ENCODE peak calls at places on chromosome 1, in seven cellular contexts. J, S, W, D, Q, A and N are unnamed samples.
A peak's percentile ranks its signal among the peaks of the same experiment; 100 is the strongest.

GRCh38 chr1:167713330-167714081 is 8.3 kb upstream of the MPZL1 start:
- DNase-seq in A (no peak), D (peak; percentile 77), W (peak; percentile 26), J (peak; percentile 21), Q (no peak), S (no peak), N (peak; percentile 83)

GRCh38 chr1:116987256-116987555 is 14.4 kb upstream of the CD101 start:
- DNase-seq in A (no peak), S (no peak), Q (no peak), J (no peak), W (peak; percentile 66), D (no peak), N (peak; percentile 36)

GRCh38 chr1:52368383-52369172 is 2.6 kb upstream of the CC2D1B start:
- DNase-seq in S (no peak), J (no peak), W (peak; percentile 71), Q (no peak), D (no peak), A (no peak), N (peak; percentile 81)

GRCh38 chr1:10784998-10785854 is 11.2 kb downstream of the CASZ1 start:
- DNase-seq in Q (no peak), A (no peak), J (no peak), S (no peak), W (no peak), D (no peak), N (no peak)

GRCh38 chr1:229410692-229411433 is 23.0 kb downstream of the ACTA1 start:
- DNase-seq in J (no peak), W (peak; percentile 46), A (no peak), S (peak; percentile 43), Q (no peak), D (peak; percentile 75), N (peak; percentile 78)

GRCh38 chr1:9910425-9911178 is 533 bp upstream of the CTNNBIP1 start:
- DNase-seq in J (peak; percentile 100), S (peak; percentile 99), D (peak; percentile 100), W (peak; percentile 100), A (peak; percentile 93), Q (peak; percentile 100), N (peak; percentile 100)

GRCh38 chr1:18130356-18130755 is 22.8 kb downstream of the IGSF21 start:
- DNase-seq in Q (no peak), W (no peak), A (no peak), D (no peak), S (no peak), J (no peak), N (no peak)

GRCh38 chr1:229624906-229625871 is 733 bp downstream of the TAF5L start:
- DNase-seq in D (peak; percentile 77), W (peak; percentile 71), S (peak; percentile 95), Q (peak; percentile 74), A (no peak), J (peak; percentile 6), N (peak; percentile 55)

DNA sequence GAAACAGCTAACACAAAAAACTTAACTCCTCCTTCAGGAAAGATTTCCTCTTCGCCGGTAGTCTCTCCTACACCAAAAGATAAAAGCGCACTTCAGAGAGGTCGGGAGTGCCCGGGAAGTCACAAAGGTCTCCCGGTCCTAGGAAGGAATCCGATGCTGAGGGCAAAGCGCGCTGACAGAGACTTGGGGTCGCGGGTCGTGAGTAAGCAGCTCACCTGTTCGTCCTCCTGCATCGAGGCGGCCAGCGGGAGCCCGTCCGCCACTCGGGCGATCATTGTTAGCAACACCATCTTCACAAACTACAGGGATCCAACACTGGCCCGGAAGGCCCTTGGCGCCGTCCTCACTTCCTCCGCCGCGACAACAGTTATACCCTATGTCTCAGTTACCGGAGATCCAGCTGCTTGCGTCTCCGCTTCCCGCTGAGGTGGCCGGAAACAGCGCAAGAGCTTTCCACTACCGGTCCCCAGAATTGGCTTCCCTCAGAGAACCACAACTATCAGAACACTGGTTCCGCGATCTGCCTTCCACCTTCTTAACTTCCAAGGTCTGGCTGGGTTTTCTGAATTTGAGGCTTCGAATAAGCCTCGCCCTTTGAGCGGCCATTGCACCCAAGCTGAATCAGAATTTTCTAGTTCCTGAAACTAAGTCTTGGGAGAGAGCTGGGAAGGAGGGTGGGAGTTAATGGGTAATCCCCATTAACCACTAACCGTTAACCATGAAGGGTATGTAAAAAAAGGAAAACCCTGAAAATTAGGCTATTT is at the start of gene SEC22B:
- DNase-seq in W (peak; percentile 92), Q (peak; percentile 93), A (peak; percentile 83), J (peak; percentile 87), S (peak; percentile 76), D (peak; percentile 94), N (peak; percentile 93)
- TF ChIP-seq EP300 in W (no peak), Q (no peak), A (no peak), J (peak; percentile 99), S (peak; percentile 74), D (no peak), N (no peak)

GRCh38 chr1:93614550-93615200 is 67.0 kb downstream of the BCAR3 start:
- DNase-seq in D (no peak), J (no peak), A (no peak), W (peak; percentile 70), S (no peak), Q (no peak), N (no peak)
- TF ChIP-seq EP300 in D (no peak), J (no peak), A (no peak), W (no peak), S (no peak), Q (no peak), N (no peak)

DNA sequence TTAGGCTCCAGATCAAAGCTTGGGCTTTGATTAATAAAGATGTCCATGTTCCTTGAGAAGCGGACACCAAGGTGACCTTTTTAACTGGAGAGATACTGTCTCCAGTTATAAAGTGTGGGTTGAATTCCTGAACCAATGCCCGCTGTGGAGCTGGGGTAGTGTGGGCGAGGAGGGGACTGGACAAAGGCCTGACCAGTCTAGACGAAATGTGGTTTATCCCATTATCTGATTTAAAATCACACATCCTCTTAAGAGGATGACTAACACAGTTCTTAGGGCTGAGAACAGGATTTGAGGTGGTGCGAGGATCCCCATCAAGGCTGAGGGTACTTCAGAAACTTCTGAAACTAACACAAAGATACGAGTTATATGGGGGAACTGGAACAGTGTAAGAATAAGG is 84.5 kb upstream of the GCLM start:
- DNase-seq in A (no peak), Q (no peak), J (no peak), S (no peak), D (no peak), W (no peak), N (no peak)
- TF ChIP-seq EP300 in A (no peak), Q (no peak), J (no peak), S (no peak), D (no peak), W (no peak), N (no peak)

GRCh38 chr1:13681921-13682320 is 18.1 kb upstream of the PRDM2 start:
- DNase-seq in S (no peak), A (no peak), Q (no peak), J (no peak), W (no peak), D (no peak), N (no peak)

GRCh38 chr1:13687361-13687760 is 12.6 kb upstream of the PRDM2 start:
- DNase-seq in W (no peak), D (no peak), A (no peak), J (no peak), Q (no peak), S (no peak), N (no peak)

GRCh38 chr1:13677896-13678295 is 22.1 kb upstream of the PRDM2 start:
- DNase-seq in S (no peak), J (no peak), A (no peak), D (no peak), W (no peak), Q (no peak), N (no peak)

GRCh38 chr1:13682443-13682842 is 17.5 kb upstream of the PRDM2 start:
- DNase-seq in W (no peak), J (no peak), D (no peak), Q (no peak), A (no peak), S (no peak), N (no peak)
- TF ChIP-seq EP300 in W (no peak), J (no peak), D (no peak), Q (no peak), A (no peak), S (no peak), N (no peak)

DNA sequence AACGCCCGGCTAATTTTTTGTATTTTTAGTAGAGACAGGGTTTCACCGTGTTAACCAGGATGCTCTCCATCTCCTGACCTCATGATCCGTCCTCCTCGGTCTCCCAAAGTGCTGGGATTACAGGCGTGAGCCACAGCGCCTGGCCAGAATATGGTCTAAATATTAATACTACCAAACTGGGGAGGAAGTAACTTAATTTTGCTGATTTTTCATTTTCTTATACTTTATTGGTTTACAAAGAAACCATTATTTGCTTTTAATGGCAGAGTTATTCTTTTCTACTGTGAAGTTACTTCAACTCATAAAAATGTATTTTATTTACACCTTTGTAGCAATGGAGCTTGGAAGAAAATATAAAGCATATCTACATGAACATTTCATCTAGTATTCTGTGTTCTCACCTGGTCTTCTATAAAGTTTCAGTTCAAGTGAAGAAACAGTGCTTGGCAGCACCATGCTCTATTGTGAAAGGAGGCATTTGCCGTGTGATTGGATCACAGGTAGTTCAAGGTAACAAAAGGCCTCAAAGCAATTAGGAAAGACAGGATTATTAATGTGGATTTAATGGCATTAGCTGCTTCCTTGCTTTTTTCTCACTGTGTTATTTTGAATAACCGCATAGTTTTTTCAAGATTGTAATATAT is 13.6 kb downstream of the GBP1 start:
- DNase-seq in Q (no peak), W (no peak), S (no peak), A (no peak), J (no peak), D (no peak), N (no peak)
- TF ChIP-seq EP300 in Q (no peak), W (no peak), S (no peak), A (no peak), J (no peak), D (no peak), N (no peak)

GRCh38 chr1:94549706-94550105 is 8.1 kb upstream of the F3 start:
- DNase-seq in A (no peak), W (no peak), S (no peak), J (no peak), Q (no peak), D (no peak), N (no peak)

GRCh38 chr1:94550800-94551241 is 9.3 kb upstream of the F3 start:
- DNase-seq in Q (no peak), W (no peak), J (no peak), A (no peak), D (no peak), S (no peak), N (no peak)

GRCh38 chr1:94550396-94550795 is 8.8 kb upstream of the F3 start:
- DNase-seq in D (no peak), J (no peak), A (no peak), Q (no peak), S (no peak), W (no peak), N (no peak)

GRCh38 chr1:94552071-94552586 is 10.6 kb upstream of the F3 start:
- DNase-seq in S (no peak), W (no peak), D (no peak), Q (no peak), A (no peak), J (no peak), N (peak; percentile 90)

GRCh38 chr1:94551449-94551848 is 9.9 kb upstream of the F3 start:
- DNase-seq in S (no peak), W (no peak), Q (no peak), A (no peak), J (no peak), D (no peak), N (no peak)
- TF ChIP-seq EP300 in S (no peak), W (no peak), Q (no peak), A (no peak), J (no peak), D (no peak), N (no peak)

GRCh38 chr1:225774276-225775147 is 3.1 kb upstream of the SRP9 start:
- DNase-seq in D (no peak), W (no peak), S (no peak), Q (no peak), A (no peak), J (no peak), N (no peak)
- TF ChIP-seq EP300 in D (no peak), W (no peak), S (no peak), Q (no peak), A (no peak), J (no peak), N (no peak)

GRCh38 chr1:58816072-58816746 is 32.4 kb upstream of the JUN start:
- DNase-seq in W (peak; percentile 96), J (peak; percentile 65), Q (peak; percentile 92), S (peak; percentile 73), D (peak; percentile 96), A (peak; percentile 53), N (peak; percentile 98)
- TF ChIP-seq EP300 in W (peak; percentile 49), J (peak; percentile 85), Q (no peak), S (peak; percentile 44), D (no peak), A (no peak), N (peak; percentile 63)